ENCODE peak calls at places on chromosomes 11 and 22, in six cellular contexts. U, G, Y, I, T and B are unnamed samples.

GRCh38 chr22:30511109-30511508 is 5.6 kb upstream of the SEC14L4 start:
- DNase-seq in T (no peak), G (no peak), U (no peak), I (no peak), Y (no peak), B (no peak)

GRCh38 chr11:103964390-103964789 is 72.0 kb upstream of the DDI1 start:
- DNase-seq in U (no peak), G (no peak), Y (no peak), T (no peak), I (no peak), B (no peak)

GRCh38 chr11:95788921-95789505 is 569 bp downstream of the FAM76B start:
- DNase-seq in I (no peak), T (peak; percentile 42), Y (peak; percentile 7), G (peak; percentile 79), U (peak; percentile 75), B (peak; percentile 7)

GRCh38 chr22:46023558-46023981 is 46.6 kb upstream of the WNT7B start:
- DNase-seq in Y (no peak), T (no peak), G (peak; percentile 69), I (peak; percentile 84), U (no peak), B (no peak)

GRCh38 chr11:45461514-45461913 is 175.4 kb upstream of the SYT13 start:
- DNase-seq in T (no peak), U (no peak), G (no peak), I (no peak), Y (no peak), B (no peak)

GRCh38 chr11:115501895-115502589 is 2.2 kb downstream of the CADM1 start:
- DNase-seq in I (no peak), Y (no peak), U (peak; percentile 2), G (no peak), T (no peak), B (no peak)

GRCh38 chr11:32219320-32219719 is 128.4 kb downstream of the RCN1 start:
- DNase-seq in I (no peak), Y (no peak), T (no peak), U (no peak), G (no peak), B (no peak)

GRCh38 chr11:65425971-65426838 is 3.6 kb downstream of the NEAT1 start:
- DNase-seq in I (no peak), G (peak; percentile 88), U (peak; percentile 84), Y (no peak), T (peak; percentile 89), B (no peak)

GRCh38 chr22:24416095-24416494 is 11.3 kb upstream of the ADORA2A start:
- DNase-seq in T (no peak), G (no peak), Y (no peak), U (no peak), I (no peak), B (no peak)

GRCh38 chr11:45107051-45107450 is 39.4 kb upstream of the PRDM11 start:
- DNase-seq in G (no peak), T (no peak), U (no peak), Y (no peak), I (no peak), B (no peak)

GRCh38 chr11:30357872-30358271 is 35.0 kb downstream of the ARL14EP start:
- DNase-seq in G (no peak), I (no peak), U (no peak), Y (no peak), T (no peak), B (no peak)

GRCh38 chr22:25829237-25829636 is 87.2 kb downstream of the MYO18B start:
- DNase-seq in I (no peak), G (no peak), U (no peak), T (no peak), Y (no peak), B (no peak)

GRCh38 chr11:35030716-35031213 is 108.2 kb upstream of the CD44 start:
- DNase-seq in G (peak; percentile 100), U (peak; percentile 91), I (peak; percentile 72), Y (peak; percentile 31), T (peak; percentile 96), B (peak; percentile 89)

GRCh38 chr11:47412152-47412746 is 3.9 kb downstream of the SLC39A13 start:
- DNase-seq in T (peak; percentile 51), I (no peak), U (peak; percentile 74), G (peak; percentile 75), Y (peak; percentile 35), B (peak; percentile 86)

GRCh38 chr11:102241026-102241425 is 76.3 kb upstream of the BIRC3 start:
- DNase-seq in Y (no peak), T (no peak), I (no peak), G (peak; percentile 57), U (no peak), B (no peak)

GRCh38 chr11:77111277-77111676 is 8.6 kb downstream of the OMP start:
- DNase-seq in U (no peak), I (no peak), G (peak; percentile 44), T (peak; percentile 78), Y (no peak), B (no peak)

GRCh38 chr22:46031561-46031960 is 54.6 kb upstream of the WNT7B start:
- DNase-seq in T (no peak), U (no peak), Y (no peak), G (no peak), I (no peak), B (no peak)

GRCh38 chr11:126420730-126421083 is 65.2 kb downstream of the ST3GAL4 start:
- DNase-seq in U (no peak), Y (no peak), G (no peak), I (no peak), T (no peak), B (no peak)

GRCh38 chr11:124841186-124841585 is 24.0 kb upstream of the ROBO3 start:
- DNase-seq in G (peak; percentile 38), I (no peak), T (peak; percentile 64), Y (no peak), U (no peak), B (no peak)
- H3K27me3 ChIP-seq in G (peaks cover 75% of the 10 kb centered on the region), I (peaks cover 61% of the 10 kb centered on the region), T (peaks cover 73% of the 10 kb centered on the region), Y (peaks cover 82% of the 10 kb centered on the region), U (peaks cover 80% of the 10 kb centered on the region), B (peaks cover 77% of the 10 kb centered on the region)

DNA sequence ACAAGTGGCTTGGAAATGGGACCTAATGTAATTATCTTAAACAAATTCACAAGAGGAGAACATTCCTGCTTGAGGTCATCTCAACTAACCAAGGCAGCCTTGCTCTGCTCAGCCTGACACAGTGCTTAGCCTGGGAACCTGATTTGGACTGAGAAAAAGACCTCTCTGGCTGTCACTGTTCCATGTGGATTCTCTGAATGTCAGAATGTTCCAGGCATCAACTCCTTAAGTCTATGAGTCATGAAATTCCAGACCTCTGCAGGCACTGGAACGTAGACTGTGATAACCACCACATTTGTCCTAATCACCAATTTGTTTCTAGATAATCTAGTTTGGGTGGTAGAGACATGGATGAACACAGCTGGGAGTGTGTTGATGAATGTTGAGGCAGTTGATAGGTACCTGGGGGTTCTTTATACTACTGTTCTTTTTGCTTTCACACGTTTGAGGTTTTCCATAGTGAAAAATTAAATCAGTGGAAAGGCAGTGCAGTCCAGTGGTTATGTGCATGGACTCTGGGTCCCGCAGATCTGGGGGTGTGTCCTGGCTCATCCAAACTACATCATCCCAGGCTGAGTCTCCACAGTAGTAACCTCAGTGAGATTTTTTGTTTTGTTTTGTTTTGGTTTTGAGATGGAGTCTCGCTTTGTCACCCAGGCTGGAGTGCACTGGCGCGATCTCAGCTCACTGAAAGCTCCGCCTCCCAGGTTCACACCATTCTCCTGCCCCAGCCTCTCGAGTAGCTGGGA is 269.6 kb downstream of the MN1 start:
- DNase-seq in Y (no peak), G (peak; percentile 76), I (no peak), T (peak; percentile 30), U (no peak), B (no peak)
- H3K27me3 ChIP-seq in Y (no peaks in the 10 kb centered on the region), G (no peaks in the 10 kb centered on the region), I (no peaks in the 10 kb centered on the region), T (no peaks in the 10 kb centered on the region), U (no peaks in the 10 kb centered on the region), B (no peaks in the 10 kb centered on the region)

GRCh38 chr22:22854466-22854865 is 33.1 kb upstream of the IGLL5 start:
- DNase-seq in U (no peak), T (no peak), G (no peak), I (no peak), Y (no peak), B (no peak)

GRCh38 chr22:22855085-22855484 is 32.5 kb upstream of the IGLL5 start:
- DNase-seq in U (no peak), G (no peak), T (no peak), I (no peak), Y (no peak), B (no peak)

GRCh38 chr22:22855617-22856308 is 31.9 kb upstream of the IGLL5 start:
- DNase-seq in G (peak; percentile 59), Y (peak; percentile 18), I (no peak), T (peak; percentile 22), U (peak; percentile 45), B (no peak)

GRCh38 chr22:22851969-22852368 is 35.6 kb upstream of the IGLL5 start:
- DNase-seq in T (no peak), Y (no peak), I (no peak), U (no peak), G (no peak), B (no peak)

GRCh38 chr22:22853713-22854112 is 33.9 kb upstream of the IGLL5 start:
- DNase-seq in T (no peak), I (no peak), G (no peak), Y (no peak), U (no peak), B (no peak)
- H3K27me3 ChIP-seq in T (peaks cover 17% of the 10 kb centered on the region), I (no peaks in the 10 kb centered on the region), G (peaks cover 24% of the 10 kb centered on the region), Y (no peaks in the 10 kb centered on the region), U (peaks cover 25% of the 10 kb centered on the region), B (peaks cover 10% of the 10 kb centered on the region)

GRCh38 chr22:36818010-36818642 is 1.3 kb upstream of the PVALB start:
- DNase-seq in T (peak; percentile 4), U (no peak), G (peak; percentile 41), Y (no peak), I (no peak), B (no peak)
- H3K27me3 ChIP-seq in T (peaks cover 58% of the 10 kb centered on the region), U (peaks cover 64% of the 10 kb centered on the region), G (peaks cover 83% of the 10 kb centered on the region), Y (peaks cover 34% of the 10 kb centered on the region), I (no peaks in the 10 kb centered on the region), B (peaks cover 43% of the 10 kb centered on the region)

GRCh38 chr22:22955276-22955798 is 67.7 kb downstream of the IGLL5 start:
- DNase-seq in Y (no peak), U (no peak), T (no peak), I (no peak), G (no peak), B (no peak)
- H3K27me3 ChIP-seq in Y (peaks cover 4% of the 10 kb centered on the region), U (peaks cover 20% of the 10 kb centered on the region), T (peaks cover 25% of the 10 kb centered on the region), I (no peaks in the 10 kb centered on the region), G (peaks cover 22% of the 10 kb centered on the region), B (peaks cover 17% of the 10 kb centered on the region)

DNA sequence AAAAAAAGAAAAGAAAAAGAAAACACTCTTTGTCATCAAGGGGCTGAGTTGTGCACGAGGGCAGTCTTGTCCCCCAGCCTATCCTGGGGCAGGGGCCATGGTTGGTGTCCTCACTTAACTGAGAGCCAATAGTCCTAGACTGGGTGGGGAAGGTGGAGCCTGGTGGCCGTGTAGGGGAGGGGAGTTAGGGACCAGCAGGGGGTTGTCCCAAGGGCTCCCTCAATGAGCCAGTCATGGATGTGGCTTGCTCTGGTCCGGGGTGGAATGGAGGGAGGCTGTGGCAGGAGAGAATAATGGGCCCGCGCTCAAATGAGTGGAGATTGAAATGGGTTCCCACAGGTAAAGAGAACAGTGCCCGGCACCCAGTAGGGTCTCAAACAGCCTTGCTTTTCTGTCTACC is 46.2 kb downstream of the CACNA1I start:
- DNase-seq in G (no peak), I (no peak), Y (no peak), T (no peak), U (no peak), B (no peak)
- H3K27me3 ChIP-seq in G (peaks cover 23% of the 10 kb centered on the region), I (peaks cover 3% of the 10 kb centered on the region), Y (no peaks in the 10 kb centered on the region), T (no peaks in the 10 kb centered on the region), U (no peaks in the 10 kb centered on the region), B (peaks cover 50% of the 10 kb centered on the region)